ENCODE peak calls at places on chromosomes 6 and 20, in nine cellular contexts. Z is OCI-LY7, W is HCT116, Y is GM23338, E is SK-N-SH, S is GM23248, I is PC-3, O is hepatocyte, M is MM.1S. V is an unnamed sample.
A peak's percentile ranks its signal among the peaks of the same experiment; 100 is the strongest.

GRCh38 chr6:48774276-48774675 is 663.3 kb upstream of the PTCHD4 start:
- DNase-seq in Z (no peak), W (no peak), Y (no peak), E (no peak), S (no peak), I (no peak), O (no peak), M (no peak), V (no peak)

GRCh38 chr6:37134622-37135191 is 35.2 kb upstream of the PIM1 start:
- DNase-seq in Z (no peak), W (peak; percentile 79), Y (no peak), E (no peak), S (peak; percentile 98), I (peak; percentile 97), O (peak; percentile 71), M (no peak), V (no peak)

GRCh38 chr20:15930324-15931305 is 642.6 kb downstream of the KIF16B start:
- DNase-seq in Z (peak; percentile 36), W (no peak), Y (peak; percentile 69), E (peak; percentile 39), S (peak; percentile 64), I (peak; percentile 84), O (peak; percentile 70), M (no peak), V (peak; percentile 47)

GRCh38 chr20:58012731-58013510 is 215.5 kb downstream of the ANKRD60 start:
- DNase-seq in Z (no peak), W (no peak), Y (no peak), E (no peak), S (no peak), I (no peak), O (no peak), M (no peak), V (no peak)

GRCh38 chr20:54102543-54102942 is 32.1 kb upstream of the BCAS1 start:
- DNase-seq in Z (no peak), W (no peak), Y (no peak), E (no peak), S (no peak), I (no peak), O (no peak), M (no peak), V (no peak)

GRCh38 chr6:63447134-63447533 is 125.1 kb upstream of the LOC128125822 start:
- DNase-seq in Z (no peak), W (no peak), Y (no peak), E (no peak), S (no peak), I (no peak), O (no peak), M (no peak), V (no peak)

GRCh38 chr6:24761193-24761835 is 13.4 kb upstream of the GMNN start:
- DNase-seq in Z (no peak), W (no peak), Y (peak; percentile 54), E (peak; percentile 30), S (no peak), I (no peak), O (no peak), M (no peak), V (peak; percentile 10)

GRCh38 chr6:126721581-126722145 is 381.7 kb downstream of the CENPW start:
- DNase-seq in Z (no peak), W (peak; percentile 49), Y (no peak), E (no peak), S (peak; percentile 93), I (peak; percentile 47), O (peak; percentile 14), M (no peak), V (no peak)

GRCh38 chr20:8749986-8750385 is 318.9 kb upstream of the PLCB4 start:
- DNase-seq in Z (no peak), W (no peak), Y (no peak), E (no peak), S (peak; percentile 78), I (peak; percentile 33), O (no peak), M (no peak), V (no peak)

GRCh38 chr6:31203345-31203979 is 33.0 kb upstream of the POU5F1 start:
- DNase-seq in Z (peak; percentile 74), W (peak; percentile 74), Y (no peak), E (no peak), S (peak; percentile 94), I (peak; percentile 92), O (peak; percentile 70), M (peak; percentile 85), V (no peak)

GRCh38 chr6:135087803-135088202 is 33.2 kb upstream of the HBS1L start:
- DNase-seq in Z (no peak), W (no peak), Y (no peak), E (no peak), S (no peak), I (no peak), O (no peak), M (no peak), V (no peak)

GRCh38 chr6:147054871-147055270 is 149.3 kb upstream of the STXBP5 start:
- DNase-seq in Z (no peak), W (no peak), Y (no peak), E (no peak), S (no peak), I (no peak), O (no peak), M (no peak), V (no peak)

GRCh38 chr6:11813585-11813984 is 35.0 kb upstream of the ADTRP start:
- DNase-seq in Z (no peak), W (no peak), Y (no peak), E (no peak), S (no peak), I (no peak), O (no peak), M (no peak), V (no peak)

GRCh38 chr6:160010067-160010466 is 41.2 kb downstream of the IGF2R start:
- DNase-seq in Z (no peak), W (no peak), Y (no peak), E (no peak), S (peak; percentile 85), I (no peak), O (no peak), M (no peak), V (no peak)

GRCh38 chr20:2799688-2800589 is 488 bp downstream of the CPXM1 start:
- DNase-seq in Z (no peak), W (no peak), Y (peak; percentile 56), E (peak; percentile 80), S (peak; percentile 55), I (no peak), O (peak; percentile 28), M (no peak), V (peak; percentile 66)

GRCh38 chr6:103854059-103854458 is 1005.7 kb downstream of the HACE1 start:
- DNase-seq in Z (no peak), W (no peak), Y (peak; percentile 37), E (no peak), S (no peak), I (no peak), O (no peak), M (no peak), V (peak; percentile 10)

GRCh38 chr6:30444451-30444742 is 44.9 kb upstream of the HLA-E start:
- DNase-seq in Z (no peak), W (no peak), Y (no peak), E (no peak), S (no peak), I (no peak), O (no peak), M (no peak), V (no peak)

GRCh38 chr20:63787302-63787701 is 43.8 kb downstream of the ZBTB46 start:
- DNase-seq in Z (peak; percentile 54), W (no peak), Y (no peak), E (no peak), S (no peak), I (no peak), O (no peak), M (no peak), V (no peak)

DNA sequence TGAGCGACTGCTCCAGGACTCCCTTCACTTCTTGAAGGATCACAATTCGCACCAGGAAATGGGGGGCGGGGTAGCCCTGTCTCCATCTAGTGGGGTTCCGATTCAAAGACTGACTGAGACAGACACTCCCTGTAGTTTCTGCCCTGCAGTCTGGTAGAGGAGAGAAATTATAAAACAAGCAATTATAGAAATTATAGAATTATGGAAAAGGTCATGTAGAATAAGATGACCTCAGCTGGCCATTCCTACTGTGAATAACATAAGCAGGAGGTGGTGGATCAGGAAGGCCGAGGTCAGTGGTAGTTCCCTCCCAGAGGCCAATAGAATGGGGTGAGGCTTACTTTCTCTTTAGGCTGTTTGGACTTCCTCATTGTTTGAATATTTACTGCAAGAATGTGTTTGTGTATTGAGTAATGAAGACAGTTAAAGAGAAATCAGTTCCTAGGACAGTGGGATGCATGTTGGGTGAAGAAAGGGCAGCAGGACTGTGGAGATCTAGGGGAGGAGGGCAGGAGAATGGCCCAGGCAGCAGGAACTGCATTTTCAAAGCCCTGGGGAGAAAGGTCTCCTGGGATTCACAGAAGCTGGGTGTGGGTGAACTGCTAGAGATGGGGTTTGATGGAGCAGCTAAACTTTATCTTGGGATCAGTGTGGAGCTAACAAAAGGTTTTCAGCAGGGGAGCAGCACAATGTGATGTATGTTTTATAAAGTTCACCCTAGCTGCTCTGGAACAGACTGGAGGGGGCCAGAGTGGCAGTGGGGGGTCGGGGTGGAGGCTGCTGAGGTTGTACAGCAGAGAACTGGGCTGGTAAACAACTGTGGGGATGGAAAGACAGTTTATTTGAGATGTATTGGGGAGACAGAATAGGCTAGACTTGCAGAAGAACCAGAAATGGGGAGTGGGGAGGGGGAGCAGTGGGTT is 2.1 kb downstream of the ZNF341 start:
- DNase-seq in Z (peak; percentile 65), W (no peak), Y (peak; percentile 49), E (no peak), S (peak; percentile 84), I (peak; percentile 70), O (peak; percentile 73), M (peak; percentile 29), V (no peak)
- TF ChIP-seq EZH2phosphoT487 in Z (no peak), W (no peak), Y (no peak), E (no peak), S (no peak), I (no peak), O (no peak), M (no peak), V (no peak)

DNA sequence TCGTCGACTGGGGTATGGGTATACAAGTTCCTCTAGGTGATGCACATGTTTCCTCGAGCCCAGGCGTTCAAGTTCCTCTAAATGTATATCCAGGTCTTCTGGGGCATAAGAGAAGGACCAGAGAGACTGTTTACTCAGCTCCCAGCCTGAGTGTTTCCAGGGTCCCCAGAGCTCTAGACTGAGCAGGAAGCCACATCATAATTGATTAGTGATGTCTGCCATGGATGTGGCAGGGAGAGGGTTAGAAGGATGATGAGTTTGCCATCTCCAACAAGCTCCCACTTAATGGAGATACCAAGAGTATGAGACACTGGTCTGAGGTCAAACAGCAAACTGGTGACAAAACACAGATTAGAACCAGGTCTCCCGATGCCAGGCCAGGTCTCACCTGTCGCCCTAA is 74.8 kb downstream of the PREX1 start:
- DNase-seq in Z (peak; percentile 25), W (no peak), Y (no peak), E (no peak), S (no peak), I (no peak), O (no peak), M (no peak), V (no peak)
- H3K4me1 ChIP-seq in Z (peaks cover 51% of the 10 kb centered on the region), W (no peaks in the 10 kb centered on the region), Y (peaks cover 24% of the 10 kb centered on the region), E (no peaks in the 10 kb centered on the region), S (no peaks in the 10 kb centered on the region), I (no peaks in the 10 kb centered on the region), O (no peaks in the 10 kb centered on the region), M (no peaks in the 10 kb centered on the region), V (peaks cover 11% of the 10 kb centered on the region)

GRCh38 chr20:62122659-62123449 is 579 bp downstream of the LSM14B start:
- DNase-seq in Z (peak; percentile 59), W (no peak), Y (peak; percentile 45), E (peak; percentile 78), S (peak; percentile 69), I (peak; percentile 50), O (peak; percentile 77), M (peak; percentile 58), V (peak; percentile 61)
- TF ChIP-seq EZH2phosphoT487 in Z (no peak), W (no peak), Y (no peak), E (no peak), S (no peak), I (no peak), O (no peak), M (no peak), V (no peak)

GRCh38 chr6:108653864-108654402 is 93.2 kb downstream of the FOXO3 start:
- DNase-seq in Z (no peak), W (no peak), Y (no peak), E (no peak), S (peak; percentile 51), I (peak; percentile 14), O (no peak), M (no peak), V (no peak)
- H3K4me1 ChIP-seq in Z (peaks cover 18% of the 10 kb centered on the region), W (no peaks in the 10 kb centered on the region), Y (peaks cover 37% of the 10 kb centered on the region), E (peaks cover 55% of the 10 kb centered on the region), S (peaks cover 79% of the 10 kb centered on the region), I (peaks cover 6% of the 10 kb centered on the region), O (peaks cover 69% of the 10 kb centered on the region), M (peaks cover 68% of the 10 kb centered on the region), V (peaks cover 11% of the 10 kb centered on the region)